ENCODE peak calls at places on chromosome 6, in six cellular contexts. G is stimulated activated CD4-positive, alpha-beta T cell treated with anti-CD3 and anti-CD28 coated beads, Interleukin-2, amount 100 ng/mL, for 48 hours; K is posterior vena cava; T is A549; P is NCI-H2081; J is GM13977. O is an unnamed sample.

GRCh38 chr6:118542184-118542952 is 5.7 kb upstream of the PLN start:
- DNase-seq in K (no peak), P (no peak), J (no peak), G (no peak), T (no peak), O (no peak)

GRCh38 chr6:30707281-30707850 is 9.7 kb downstream of the MDC1 start:
- DNase-seq in G (no peak), J (no peak), P (peak; percentile 52), K (peak; percentile 63), T (no peak), O (no peak)

GRCh38 chr6:114227944-114228343 is 114.9 kb downstream of the HS3ST5 start:
- DNase-seq in G (no peak), J (no peak), T (no peak), P (no peak), K (no peak), O (no peak)

GRCh38 chr6:62737792-62738191 is 451.8 kb upstream of the KHDRBS2 start:
- DNase-seq in P (no peak), K (no peak), G (no peak), T (no peak), J (no peak), O (no peak)

GRCh38 chr6:166672624-166673165 is 45.6 kb upstream of the RPS6KA2 start:
- DNase-seq in J (no peak), K (no peak), G (no peak), P (no peak), T (no peak), O (no peak)

GRCh38 chr6:150857062-150857905 is 8.2 kb upstream of the MTHFD1L start:
- DNase-seq in T (peak; percentile 46), G (no peak), K (no peak), P (no peak), J (no peak), O (no peak)

GRCh38 chr6:168545428-168545827 is 104.4 kb downstream of the SMOC2 start:
- DNase-seq in G (no peak), J (no peak), P (no peak), T (no peak), K (no peak), O (no peak)

GRCh38 chr6:25056130-25056529 is 120.4 kb upstream of the RIPOR2 start:
- DNase-seq in P (no peak), J (peak; percentile 56), K (no peak), T (no peak), G (peak; percentile 32), O (no peak)

GRCh38 chr6:26576929-26577719 is 19.6 kb upstream of the ABT1 start:
- DNase-seq in T (no peak), K (no peak), P (no peak), J (no peak), G (peak; percentile 71), O (peak; percentile 68)

GRCh38 chr6:166800110-166800509 is 156.2 kb downstream of the RNASET2 start:
- DNase-seq in P (no peak), K (no peak), T (no peak), J (no peak), G (no peak), O (no peak)

GRCh38 chr6:48611332-48611731 is 500.3 kb upstream of the PTCHD4 start:
- DNase-seq in K (no peak), G (no peak), J (no peak), T (no peak), P (no peak), O (no peak)

GRCh38 chr6:22880686-22881433 is 311.5 kb downstream of the HDGFL1 start:
- DNase-seq in P (no peak), G (no peak), J (no peak), T (peak; percentile 35), K (no peak), O (no peak)

GRCh38 chr6:101534386-101534785 is 140.9 kb downstream of the GRIK2 start:
- DNase-seq in G (no peak), J (no peak), T (no peak), P (no peak), K (no peak), O (no peak)

GRCh38 chr6:113642714-113643442 is 214.3 kb upstream of the MARCKS start:
- DNase-seq in J (peak; percentile 46), P (peak; percentile 12), K (no peak), T (peak; percentile 35), G (no peak), O (no peak)

GRCh38 chr6:38477680-38478260 is 162.0 kb downstream of the BTBD9 start:
- DNase-seq in G (no peak), T (no peak), K (no peak), J (no peak), P (no peak), O (no peak)

GRCh38 chr6:7821426-7821825 is 89.2 kb downstream of the TXNDC5 start:
- DNase-seq in J (no peak), P (no peak), G (no peak), K (no peak), T (no peak), O (no peak)

GRCh38 chr6:37495199-37495913 is 4.3 kb downstream of the CCDC167 start:
- DNase-seq in P (no peak), G (no peak), T (no peak), J (peak; percentile 60), K (no peak), O (no peak)

GRCh38 chr6:3139090-3139903 is 18.0 kb downstream of the TUBB2A start:
- DNase-seq in K (peak; percentile 85), J (no peak), G (no peak), P (peak; percentile 74), T (peak; percentile 28), O (no peak)

GRCh38 chr6:16681260-16681873 is 79.9 kb downstream of the ATXN1 start:
- DNase-seq in J (no peak), G (no peak), K (no peak), P (no peak), T (peak; percentile 58), O (no peak)

GRCh38 chr6:16533210-16533609 is 228.1 kb downstream of the ATXN1 start:
- DNase-seq in G (no peak), P (no peak), T (no peak), J (no peak), K (no peak), O (no peak)

GRCh38 chr6:141103246-141103645 is 1029.5 kb upstream of the GJE1 start:
- DNase-seq in J (no peak), T (no peak), K (no peak), G (no peak), P (no peak), O (no peak)

GRCh38 chr6:132530293-132530974 is 7.6 kb upstream of the TAAR9 start:
- DNase-seq in G (peak; percentile 73), T (no peak), K (no peak), J (peak; percentile 24), P (peak; percentile 69), O (peak; percentile 22)

GRCh38 chr6:139336488-139336887 is 38.0 kb downstream of the CITED2 start:
- DNase-seq in T (no peak), K (no peak), J (no peak), P (peak; percentile 24), G (no peak), O (peak; percentile 6)

GRCh38 chr6:37308084-37308817 is 45.5 kb upstream of the RNF8 start:
- DNase-seq in J (no peak), T (no peak), P (peak; percentile 72), K (no peak), G (no peak), O (peak; percentile 70)

GRCh38 chr6:161748535-161749386 is 474.9 kb upstream of the AGPAT4 start:
- DNase-seq in K (no peak), T (peak; percentile 15), P (no peak), G (peak; percentile 15), J (peak; percentile 19), O (no peak)

GRCh38 chr6:166751051-166751595 is 124.1 kb upstream of the RPS6KA2 start:
- DNase-seq in P (no peak), K (no peak), G (no peak), T (no peak), J (peak; percentile 64), O (peak; percentile 34)

GRCh38 chr6:88548891-88549505 is 382.9 kb upstream of the CNR1 start:
- DNase-seq in P (no peak), G (no peak), K (no peak), J (no peak), T (no peak), O (no peak)

GRCh38 chr6:52162940-52163908 is 23.0 kb upstream of the IL17A start:
- DNase-seq in P (peak; percentile 21), K (no peak), G (no peak), T (peak; percentile 2), J (peak; percentile 38), O (peak; percentile 6)

GRCh38 chr6:13624871-13625288 is 9.7 kb downstream of the NOL7 start:
- DNase-seq in T (peak; percentile 46), K (no peak), G (no peak), P (no peak), J (peak; percentile 46), O (peak; percentile 7)